ENCODE peak calls at places on chromosome 18, in eight cellular contexts. A is suprapubic skin; O is left lobe of liver; S is RWPE1; Z is pancreas; V is stimulated activated naive B cell treated with anti-CD40 and anti-IgM and Interleukin-4, amounts not matched to agents 10 μg/mL and 1 μg/mL and 100 μg/mL, for 72 hours; J is germinal center; F is iris pigment epithelial cell. T is an unnamed sample.

GRCh38 chr18:9615973-9616559 is 1.7 kb upstream of the PPP4R1 start:
- DNase-seq in Z (no peak), V (no peak), S (no peak), F (peak; percentile 34), A (no peak), J (no peak), O (no peak), T (no peak)

GRCh38 chr18:51952844-51953243 is 387.2 kb upstream of the DCC start:
- DNase-seq in V (no peak), F (no peak), J (no peak), S (no peak), O (no peak), Z (no peak), A (no peak), T (no peak)

GRCh38 chr18:43012951-43013350 is 102.5 kb downstream of the RIT2 start:
- DNase-seq in F (peak; percentile 88), O (no peak), S (no peak), Z (no peak), V (no peak), A (no peak), J (no peak), T (no peak)

GRCh38 chr18:32595735-32596134 is 125.1 kb upstream of the GAREM1 start:
- DNase-seq in S (no peak), V (no peak), J (no peak), F (no peak), A (no peak), O (no peak), Z (no peak), T (no peak)

GRCh38 chr18:55369346-55369745 is 218.6 kb downstream of the TCF4 start:
- DNase-seq in Z (no peak), J (no peak), V (no peak), S (no peak), F (no peak), O (no peak), A (no peak), T (no peak)

GRCh38 chr18:55024568-55024967 is 65.3 kb upstream of the CCDC68 start:
- DNase-seq in A (no peak), J (no peak), O (no peak), V (no peak), F (no peak), S (no peak), Z (no peak), T (no peak)

GRCh38 chr18:36539674-36540073 is 242.2 kb downstream of the FHOD3 start:
- DNase-seq in A (no peak), O (no peak), F (no peak), V (no peak), S (no peak), Z (no peak), J (no peak), T (no peak)

GRCh38 chr18:79799619-79800352 is 2.0 kb downstream of the KCNG2 start:
- DNase-seq in V (peak; percentile 32), S (no peak), A (no peak), Z (peak; percentile 63), O (no peak), J (peak; percentile 33), F (no peak), T (no peak)

GRCh38 chr18:50138181-50139064 is 56.5 kb downstream of the MYO5B start:
- DNase-seq in V (no peak), Z (no peak), O (no peak), F (peak; percentile 38), J (no peak), A (no peak), S (no peak), T (no peak)

GRCh38 chr18:3605562-3606443 is 155.8 kb downstream of the TGIF1 start:
- DNase-seq in A (no peak), J (no peak), S (no peak), O (no peak), V (no peak), F (peak; percentile 54), Z (no peak), T (no peak)

GRCh38 chr18:12842459-12843380 is 41.3 kb downstream of the PTPN2 start:
- DNase-seq in V (no peak), Z (no peak), J (no peak), S (no peak), O (no peak), F (peak; percentile 64), A (no peak), T (no peak)

GRCh38 chr18:44185981-44186380 is 494.7 kb upstream of the SETBP1 start:
- DNase-seq in S (no peak), V (no peak), Z (no peak), A (no peak), J (no peak), O (no peak), F (peak; percentile 57), T (no peak)

GRCh38 chr18:23133860-23134779 is 1.2 kb upstream of the CABLES1 start:
- DNase-seq in Z (no peak), F (peak; percentile 25), A (peak; percentile 60), V (peak; percentile 57), J (peak; percentile 28), S (peak; percentile 27), O (peak; percentile 86), T (no peak)

GRCh38 chr18:43563780-43564179 is 286.5 kb upstream of the SYT4 start:
- DNase-seq in Z (peak; percentile 7), J (no peak), V (no peak), F (peak; percentile 46), S (peak; percentile 8), A (no peak), O (no peak), T (no peak)

GRCh38 chr18:35010983-35011382 is 30.2 kb upstream of the MAPRE2 start:
- DNase-seq in A (no peak), O (no peak), V (no peak), S (no peak), F (no peak), Z (no peak), J (no peak), T (no peak)

GRCh38 chr18:1357724-1358123 is 453.1 kb downstream of the ADCYAP1 start:
- DNase-seq in F (no peak), J (no peak), O (no peak), S (no peak), Z (no peak), V (no peak), A (no peak), T (no peak)

GRCh38 chr18:48541747-48542108 is 2.9 kb downstream of the CTIF start:
- DNase-seq in Z (no peak), F (no peak), O (peak; percentile 26), A (no peak), J (no peak), S (no peak), V (no peak), T (no peak)

GRCh38 chr18:31579375-31579774 is 12.3 kb upstream of the TTR start:
- DNase-seq in V (no peak), Z (no peak), S (no peak), A (no peak), J (no peak), O (no peak), F (no peak), T (no peak)